ENCODE peak calls at places on chromosomes 1 and 21, in six cellular contexts. X is DND-41, B is GM12865, F is HFFc6, L is progenitor cell of endocrine pancreas, Y is hepatocyte. H is an unnamed sample.

GRCh38 chr1:84387480-84388163 is 10.7 kb upstream of the DNASE2B start:
- DNase-seq in L (no peak), Y (no peak), X (no peak), B (peak), F (no peak), H (no peak)

GRCh38 chr1:24586970-24587820 is 31.3 kb downstream of the NCMAP start:
- DNase-seq in B (peak), L (no peak), Y (peak), F (peak), X (peak), H (no peak)

GRCh38 chr21:20997308-20997632 is 939 bp upstream of the NCAM2 start:
- DNase-seq in B (no peak), F (no peak), L (no peak), X (no peak), Y (peak), H (no peak)

GRCh38 chr1:174398246-174398645 is 49.5 kb upstream of the GPR52 start:
- DNase-seq in Y (no peak), L (no peak), B (peak), X (no peak), F (no peak), H (no peak)

GRCh38 chr1:198904356-198904755 is 265.5 kb downstream of the PTPRC start:
- DNase-seq in F (peak), X (no peak), Y (no peak), B (no peak), L (no peak), H (no peak)

GRCh38 chr1:229229721-229230135 is 41.2 kb upstream of the RAB4A start:
- DNase-seq in Y (peak), L (no peak), B (no peak), F (no peak), X (no peak), H (no peak)

GRCh38 chr1:112735752-112736151 is 20.6 kb upstream of the PPM1J start:
- DNase-seq in B (no peak), Y (no peak), X (no peak), L (no peak), F (peak), H (no peak)

GRCh38 chr1:18282851-18283600 is 175.4 kb downstream of the IGSF21 start:
- DNase-seq in B (peak), X (no peak), Y (no peak), F (no peak), L (no peak), H (no peak)

GRCh38 chr1:228043281-228043845 is 36.6 kb downstream of the WNT3A start:
- DNase-seq in X (no peak), Y (no peak), L (no peak), F (no peak), B (no peak), H (peak)

GRCh38 chr1:22076346-22076745 is 23.8 kb downstream of the CDC42 start:
- DNase-seq in F (no peak), X (no peak), B (no peak), L (no peak), Y (no peak), H (no peak)

GRCh38 chr1:6831368-6831767 is 46.1 kb downstream of the CAMTA1 start:
- DNase-seq in B (no peak), L (no peak), Y (no peak), X (no peak), F (no peak), H (no peak)

GRCh38 chr1:154599658-154600057 is 8.3 kb downstream of the ADAR start:
- DNase-seq in F (no peak), X (no peak), Y (no peak), B (no peak), L (no peak), H (no peak)

GRCh38 chr1:174258148-174258550 is 98.8 kb downstream of the RABGAP1L start:
- DNase-seq in B (peak), F (peak), Y (peak), X (peak), L (no peak), H (no peak)

GRCh38 chr1:212565079-212565478 is 43.5 kb upstream of the ATF3 start:
- DNase-seq in Y (no peak), B (no peak), F (no peak), L (no peak), X (no peak), H (no peak)

GRCh38 chr1:180615493-180616290 is 16.1 kb upstream of the XPR1 start:
- DNase-seq in F (no peak), X (no peak), B (no peak), L (no peak), Y (no peak), H (no peak)

GRCh38 chr1:85201340-85202091 is 700 bp upstream of the SYDE2 start:
- DNase-seq in L (peak), B (peak), X (no peak), Y (peak), F (peak), H (peak)

GRCh38 chr21:25550352-25550751 is 56.9 kb downstream of the MRPL39 start:
- DNase-seq in L (no peak), F (no peak), B (no peak), X (no peak), Y (no peak), H (no peak)

GRCh38 chr1:16903054-16903453 is 7.3 kb downstream of the RNU1-2 start:
- DNase-seq in Y (peak), B (no peak), F (peak), X (no peak), L (no peak), H (no peak)

GRCh38 chr1:180765156-180765555 is 133.3 kb downstream of the XPR1 start:
- DNase-seq in B (no peak), Y (no peak), F (no peak), X (no peak), L (no peak), H (no peak)

GRCh38 chr1:69940816-69941215 is 264.6 kb downstream of the LRRC40 start:
- DNase-seq in B (no peak), X (no peak), F (no peak), L (no peak), Y (no peak), H (no peak)

GRCh38 chr1:219337588-219337987 is 163.9 kb downstream of the LYPLAL1 start:
- DNase-seq in X (no peak), Y (no peak), F (no peak), L (no peak), B (no peak), H (no peak)

GRCh38 chr1:244254467-244254866 is 197.2 kb downstream of the ADSS2 start:
- DNase-seq in Y (no peak), L (no peak), F (no peak), X (no peak), B (peak), H (no peak)

GRCh38 chr1:218887141-218887925 is 286.3 kb upstream of the LYPLAL1 start:
- DNase-seq in Y (no peak), X (no peak), L (no peak), F (no peak), B (no peak), H (no peak)

GRCh38 chr21:33684068-33684467 is 41.8 kb downstream of the ITSN1 start:
- DNase-seq in B (no peak), X (no peak), Y (no peak), L (no peak), F (no peak), H (no peak)

GRCh38 chr1:66575739-66576138 is 41.8 kb downstream of the SGIP1 start:
- DNase-seq in F (peak), B (no peak), X (no peak), Y (peak), L (no peak), H (no peak)

GRCh38 chr1:18949689-18950414 is 6.6 kb downstream of the IFFO2 start:
- DNase-seq in X (no peak), Y (no peak), L (no peak), B (peak), F (peak), H (no peak)

GRCh38 chr21:23811802-23812201 is 1795.5 kb downstream of the MRPL39 start:
- DNase-seq in L (no peak), B (no peak), Y (no peak), X (no peak), F (no peak), H (no peak)

GRCh38 chr1:16983649-16984048 is 3.2 kb upstream of the MFAP2 start:
- DNase-seq in Y (no peak), L (no peak), X (no peak), F (no peak), B (no peak), H (no peak)

GRCh38 chr1:54016343-54017282 is 1.4 kb downstream of the LDLRAD1 start:
- DNase-seq in F (peak), B (no peak), L (no peak), Y (peak), X (peak), H (peak)

GRCh38 chr1:28112388-28113311 is 24.2 kb upstream of the EYA3 start:
- DNase-seq in F (peak), X (no peak), L (no peak), Y (peak), B (peak), H (no peak)

GRCh38 chr1:20308569-20308968 is 17.9 kb downstream of the VWA5B1 start:
- DNase-seq in B (no peak), L (no peak), F (no peak), X (no peak), Y (no peak), H (no peak)

GRCh38 chr1:38052750-38053415 is 6.3 kb upstream of the POU3F1 start:
- DNase-seq in B (peak), F (no peak), X (no peak), Y (no peak), L (no peak), H (no peak)
- TF ChIP-seq CTCF in B (no peak), F (no peak), X (no peak), Y (no peak), L (no peak), H (no peak)

GRCh38 chr1:45187735-45188134 is 18.7 kb downstream of the ZSWIM5 start:
- DNase-seq in B (no peak), L (no peak), X (no peak), Y (no peak), F (no peak), H (no peak)
- TF ChIP-seq CTCF in B (no peak), L (no peak), X (no peak), Y (no peak), F (no peak), H (no peak)

GRCh38 chr1:78009276-78009675 is 4.5 kb downstream of the DNAJB4 start:
- DNase-seq in Y (no peak), L (no peak), X (no peak), F (no peak), B (no peak), H (no peak)
- TF ChIP-seq CTCF in Y (no peak), L (no peak), X (no peak), F (no peak), B (no peak), H (no peak)

GRCh38 chr1:29341936-29342335 is 105.6 kb downstream of the PTPRU start:
- DNase-seq in F (no peak), L (no peak), Y (no peak), X (no peak), B (no peak), H (no peak)
- TF ChIP-seq CTCF in F (peak), L (no peak), Y (peak), X (peak), B (no peak), H (no peak)

GRCh38 chr1:207827488-207827830 is 75.6 kb downstream of the CD46 start:
- DNase-seq in B (no peak), Y (no peak), X (no peak), F (no peak), L (no peak), H (peak)

GRCh38 chr1:207829576-207829975 is 77.7 kb downstream of the CD46 start:
- DNase-seq in L (no peak), X (no peak), F (no peak), Y (no peak), B (no peak), H (no peak)

GRCh38 chr1:207828046-207828445 is 76.2 kb downstream of the CD46 start:
- DNase-seq in B (no peak), F (no peak), L (no peak), Y (no peak), X (no peak), H (no peak)

GRCh38 chr1:207826557-207827487 is 75.0 kb downstream of the CD46 start:
- DNase-seq in F (peak), X (no peak), Y (peak), L (no peak), B (no peak), H (peak)

GRCh38 chr1:207828485-207829158 is 76.8 kb downstream of the CD46 start:
- DNase-seq in B (peak), X (peak), Y (peak), F (peak), L (no peak), H (peak)
- TF ChIP-seq CTCF in B (peak), X (peak), Y (peak), F (peak), L (peak), H (peak)

GRCh38 chr1:203048555-203049051 is 22.3 kb downstream of the PPFIA4 start:
- DNase-seq in Y (peak), B (no peak), X (no peak), F (no peak), L (peak), H (no peak)
- TF ChIP-seq CTCF in Y (no peak), B (no peak), X (no peak), F (no peak), L (peak), H (no peak)

GRCh38 chr1:14538335-14538734 is 60.1 kb upstream of the KAZN start:
- DNase-seq in B (no peak), X (no peak), Y (no peak), F (no peak), L (no peak), H (no peak)
- TF ChIP-seq CTCF in B (peak), X (peak), Y (no peak), F (no peak), L (no peak), H (no peak)

GRCh38 chr1:78565393-78565792 is 54.9 kb upstream of the IFI44L start:
- DNase-seq in L (no peak), Y (no peak), X (no peak), B (no peak), F (no peak), H (no peak)

DNA sequence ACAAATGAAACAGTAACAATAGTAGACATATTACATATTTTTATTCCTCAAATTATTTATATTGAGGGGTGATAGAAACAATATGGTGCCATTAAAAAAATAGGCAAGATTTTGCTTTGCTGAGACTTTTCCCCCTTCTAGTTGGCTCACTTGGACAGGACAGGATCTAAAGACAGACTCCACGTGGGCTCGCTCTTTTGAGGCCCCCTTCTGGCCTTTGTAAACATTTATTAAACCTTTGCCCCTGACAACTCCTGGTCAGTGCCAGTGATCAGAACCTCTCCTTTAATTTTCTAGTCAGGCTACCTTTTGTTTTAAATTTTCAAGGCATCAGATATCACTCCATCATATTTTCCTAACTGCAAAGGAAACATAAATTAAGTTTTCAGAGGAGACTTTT is 49.7 kb upstream of the IFI44L start:
- DNase-seq in L (no peak), X (no peak), B (peak), F (no peak), Y (no peak), H (no peak)
- TF ChIP-seq CTCF in L (no peak), X (no peak), B (peak), F (peak), Y (no peak), H (no peak)

DNA sequence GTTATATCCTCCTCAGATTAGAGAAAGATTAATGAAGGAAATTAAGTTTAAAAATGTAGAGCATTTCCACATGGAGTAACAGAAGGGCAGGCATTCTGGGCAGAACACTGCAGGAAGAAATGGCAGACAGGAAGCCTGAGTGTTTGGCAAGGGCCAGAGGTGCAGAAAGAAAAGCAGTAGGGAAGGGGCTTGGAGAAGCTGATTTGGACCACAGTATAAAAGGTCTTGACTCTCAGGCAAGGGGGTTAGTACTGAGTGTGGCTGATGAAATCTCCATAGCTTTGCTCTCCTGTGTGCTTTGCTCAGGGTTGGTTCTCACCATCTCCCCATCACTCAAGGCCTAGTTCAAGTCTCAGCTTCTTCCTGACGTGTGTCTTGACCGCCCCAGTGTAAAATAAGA is 80.2 kb downstream of the SLC45A1 start:
- DNase-seq in L (no peak), X (no peak), F (no peak), Y (no peak), B (no peak), H (no peak)
- TF ChIP-seq CTCF in L (no peak), X (no peak), F (no peak), Y (no peak), B (no peak), H (no peak)

H was measured in upper lobe of right lung.